ENCODE peak calls at places on chromosomes 1 and 21, in seven cellular contexts. I, B, C, S, J, D and Q are unnamed samples.

GRCh38 chr1:175146535-175147213 is 45.9 kb downstream of the KIAA0040 start:
- DNase-seq in I (no peak), B (peak; percentile 80), S (peak; percentile 63), C (peak; percentile 67), D (peak; percentile 19), J (peak; percentile 29), Q (no peak)

GRCh38 chr1:235989105-235989504 is 75.8 kb downstream of the NID1 start:
- DNase-seq in S (no peak), J (no peak), I (no peak), B (no peak), D (no peak), C (no peak), Q (no peak)

GRCh38 chr1:18554597-18554996 is 73.9 kb downstream of the KLHDC7A start:
- DNase-seq in J (no peak), C (no peak), I (no peak), B (no peak), D (no peak), S (no peak), Q (no peak)

GRCh38 chr1:54052470-54052933 is 502 bp downstream of the TMEM59 start:
- DNase-seq in D (no peak), J (peak; percentile 84), B (peak; percentile 25), C (no peak), S (peak; percentile 15), I (no peak), Q (no peak)

GRCh38 chr1:50279622-50280320 is 143.5 kb downstream of the DMRTA2 start:
- DNase-seq in C (peak; percentile 20), I (no peak), S (peak; percentile 3), D (no peak), B (no peak), J (peak; percentile 3), Q (no peak)

GRCh38 chr1:185016880-185017279 is 28.5 kb upstream of the RNF2 start:
- DNase-seq in J (peak; percentile 6), C (no peak), S (peak; percentile 7), I (no peak), D (no peak), B (no peak), Q (no peak)

GRCh38 chr1:221987860-221988520 is 246.1 kb upstream of the DUSP10 start:
- DNase-seq in C (no peak), D (no peak), I (no peak), J (peak; percentile 92), B (peak; percentile 25), S (peak; percentile 62), Q (peak; percentile 14)

GRCh38 chr21:42299324-42300044 is 15.7 kb downstream of the TFF3 start:
- DNase-seq in S (no peak), C (peak; percentile 63), I (no peak), J (no peak), B (no peak), D (no peak), Q (no peak)

GRCh38 chr1:207013321-207014085 is 19.1 kb downstream of the C1orf116 start:
- DNase-seq in C (no peak), J (no peak), S (no peak), B (no peak), D (no peak), I (no peak), Q (no peak)

GRCh38 chr21:44049606-44050005 is 37.5 kb downstream of the TRAPPC10 start:
- DNase-seq in C (no peak), B (no peak), I (no peak), J (no peak), S (no peak), D (no peak), Q (no peak)

GRCh38 chr21:42574234-42575027 is 60.8 kb downstream of the SLC37A1 start:
- DNase-seq in J (peak; percentile 13), B (no peak), C (no peak), D (no peak), S (peak; percentile 41), I (no peak), Q (no peak)

GRCh38 chr1:108192581-108192980 is 7.6 kb downstream of the SLC25A24 start:
- DNase-seq in S (no peak), C (no peak), I (no peak), B (no peak), J (no peak), D (no peak), Q (no peak)

GRCh38 chr1:36557041-36558000 is 74.6 kb upstream of the CSF3R start:
- DNase-seq in J (no peak), D (no peak), I (no peak), S (no peak), C (no peak), B (no peak), Q (no peak)

GRCh38 chr21:20306836-20307235 is 691.4 kb upstream of the NCAM2 start:
- DNase-seq in C (no peak), B (no peak), I (no peak), D (no peak), S (no peak), J (no peak), Q (no peak)

GRCh38 chr1:238336531-238336930 is 445.8 kb upstream of the ZP4 start:
- DNase-seq in S (no peak), J (no peak), I (no peak), B (no peak), D (no peak), C (no peak), Q (no peak)

GRCh38 chr1:205488074-205488723 is 16.3 kb upstream of the CDK18 start:
- DNase-seq in D (no peak), C (no peak), B (peak; percentile 87), J (peak; percentile 49), I (no peak), S (peak; percentile 79), Q (peak; percentile 12)

GRCh38 chr1:38891753-38892152 is 10.4 kb upstream of the GJA9 start:
- DNase-seq in B (peak; percentile 18), C (no peak), D (no peak), S (no peak), J (peak; percentile 30), I (no peak), Q (no peak)

GRCh38 chr1:228935198-228935663 is 200.0 kb downstream of the RHOU start:
- DNase-seq in D (no peak), B (no peak), J (no peak), C (no peak), S (no peak), I (no peak), Q (no peak)

GRCh38 chr1:202088216-202088615 is 34.5 kb upstream of the GPR37L1 start:
- DNase-seq in C (no peak), S (no peak), J (no peak), B (no peak), I (no peak), D (no peak), Q (no peak)

GRCh38 chr1:156100205-156100995 is 14.1 kb upstream of the LMNA start:
- DNase-seq in C (no peak), D (no peak), S (no peak), B (no peak), J (no peak), I (no peak), Q (no peak)

DNA sequence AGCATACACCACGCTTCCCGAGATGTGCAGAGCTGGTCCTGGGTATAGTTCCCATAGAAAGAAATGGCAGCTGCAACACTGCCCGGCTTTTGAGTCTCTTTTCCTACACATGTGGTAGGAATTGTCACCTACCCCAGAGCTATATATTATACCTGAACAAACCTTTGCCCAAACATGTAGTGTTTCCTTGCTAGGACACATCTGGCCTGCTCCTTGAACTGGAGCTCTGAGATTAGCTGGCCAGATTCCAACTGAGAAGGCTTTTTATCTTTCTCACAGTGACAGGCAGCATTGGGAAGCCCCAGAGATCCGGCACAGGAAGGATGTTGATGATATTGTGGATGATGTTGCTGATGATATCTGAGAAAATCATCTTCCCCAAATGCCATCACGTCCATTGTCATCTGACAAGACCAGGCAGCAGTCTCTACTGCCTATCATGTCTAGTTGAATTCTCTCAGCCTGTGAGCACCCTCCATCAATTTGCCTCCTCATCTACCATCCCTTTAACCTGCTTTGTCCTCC is 115.0 kb upstream of the SMYD2 start:
- DNase-seq in C (no peak), D (no peak), J (no peak), S (no peak), B (no peak), I (no peak), Q (no peak)
- TF ChIP-seq CTCF in C (no peak), D (no peak), J (no peak), S (no peak), B (no peak), I (no peak), Q (no peak)

GRCh38 chr1:5670590-5671350 is 321.5 kb downstream of the NPHP4 start:
- DNase-seq in D (no peak), J (no peak), C (no peak), S (no peak), I (no peak), B (no peak), Q (no peak)

GRCh38 chr1:5664906-5665875 is 327.0 kb downstream of the NPHP4 start:
- DNase-seq in B (no peak), C (no peak), D (no peak), J (no peak), I (no peak), S (no peak), Q (no peak)

GRCh38 chr1:5662362-5663126 is 329.7 kb downstream of the NPHP4 start:
- DNase-seq in S (no peak), I (no peak), C (no peak), D (no peak), J (no peak), B (no peak), Q (no peak)

GRCh38 chr1:5664081-5664480 is 328.1 kb downstream of the NPHP4 start:
- DNase-seq in D (no peak), B (no peak), I (no peak), C (no peak), J (no peak), S (no peak), Q (no peak)

GRCh38 chr1:5667513-5668325 is 324.5 kb downstream of the NPHP4 start:
- DNase-seq in D (no peak), I (no peak), B (no peak), S (no peak), C (no peak), J (no peak), Q (no peak)
- TF ChIP-seq CTCF in D (no peak), I (no peak), B (no peak), S (no peak), C (no peak), J (no peak), Q (no peak)

DNA sequence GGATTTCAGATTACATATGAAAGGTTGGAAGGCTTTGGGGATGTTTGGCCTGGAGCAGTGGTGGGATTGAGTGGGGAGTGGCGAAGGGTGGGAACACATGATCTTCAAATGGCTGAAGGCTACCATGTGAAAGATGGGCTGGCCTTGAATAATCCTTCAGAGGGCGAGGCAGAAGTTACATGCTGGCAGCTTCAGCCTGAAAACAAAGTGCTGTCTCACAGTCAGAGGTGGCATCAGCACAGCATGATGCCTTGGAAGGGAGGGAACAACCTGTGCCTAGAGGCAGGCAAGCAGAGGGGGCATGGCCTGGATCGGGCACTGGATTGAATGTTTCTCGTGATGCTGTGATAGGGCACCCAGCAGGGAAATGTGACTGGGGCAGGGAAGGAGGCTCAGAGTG is 130.8 kb downstream of the BEND5 start:
- DNase-seq in I (no peak), B (no peak), C (no peak), S (no peak), J (no peak), D (peak; percentile 52), Q (no peak)
- TF ChIP-seq CTCF in I (no peak), B (no peak), C (no peak), S (no peak), J (no peak), D (no peak), Q (no peak)

DNA sequence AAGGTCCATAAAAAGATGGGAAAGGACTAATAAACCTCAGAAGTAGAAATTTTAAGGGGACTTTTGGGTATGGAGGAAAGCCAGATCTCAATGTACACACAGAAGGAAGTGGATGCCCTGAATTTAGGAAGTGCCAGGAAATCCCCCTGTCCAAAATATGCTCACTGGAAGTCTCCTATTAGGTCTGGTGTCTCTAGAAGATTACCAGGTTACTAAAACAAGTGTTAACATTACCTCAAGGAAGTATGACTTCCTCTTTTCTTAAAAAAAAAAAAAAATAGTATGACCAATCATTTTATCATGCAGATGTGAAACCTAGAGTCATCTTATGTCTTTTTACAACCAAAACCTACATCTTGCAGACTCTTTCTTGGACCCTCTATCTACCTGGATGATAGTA is 30.7 kb downstream of the CD58 start:
- DNase-seq in S (no peak), I (no peak), D (no peak), J (no peak), C (no peak), B (no peak), Q (no peak)
- TF ChIP-seq CTCF in S (no peak), I (no peak), D (no peak), J (no peak), C (no peak), B (no peak), Q (no peak)